ENCODE peak calls at places on chromosomes 1 and 21, in nine cellular contexts. G is PC-3, Z is pancreas, X is PC-9, M is Peyer's patch, R is GM23338, F is dorsolateral prefrontal cortex, C is heart right ventricle, V is coronary artery. N is an unnamed sample.

GRCh38 chr1:98468111-98468717 is 193.3 kb upstream of the SNX7 start:
- DNase-seq in M (no peak), G (peak), F (no peak), R (peak), Z (no peak), C (no peak), V (no peak), X (peak), N (no peak)

GRCh38 chr1:9321480-9321849 is 28.8 kb downstream of the SPSB1 start:
- DNase-seq in C (no peak), G (no peak), V (no peak), Z (no peak), X (no peak), R (no peak), F (no peak), M (no peak), N (no peak)

GRCh38 chr21:33434770-33435360 is 31.7 kb downstream of the IFNGR2 start:
- DNase-seq in V (no peak), M (no peak), R (no peak), Z (no peak), X (peak), F (no peak), G (peak), C (no peak), N (no peak)

GRCh38 chr1:192516776-192517297 is 58.7 kb upstream of the RGS1 start:
- DNase-seq in M (peak), X (no peak), G (peak), V (no peak), R (no peak), C (no peak), Z (no peak), F (no peak), N (no peak)

GRCh38 chr1:239212841-239213240 is 173.5 kb upstream of the CHRM3 start:
- DNase-seq in V (no peak), F (peak), R (no peak), C (no peak), Z (peak), G (no peak), M (no peak), X (no peak), N (no peak)

GRCh38 chr1:177023710-177024109 is 140.8 kb downstream of the ASTN1 start:
- DNase-seq in M (no peak), C (no peak), X (no peak), Z (no peak), R (no peak), V (no peak), G (no peak), F (no peak), N (no peak)

GRCh38 chr1:22210636-22211035 is 67.7 kb upstream of the WNT4 start:
- DNase-seq in C (no peak), F (no peak), M (no peak), R (no peak), G (no peak), Z (no peak), X (no peak), V (no peak), N (no peak)

GRCh38 chr1:188261849-188262248 is 1433.1 kb downstream of the PLA2G4A start:
- DNase-seq in M (no peak), F (no peak), X (no peak), G (no peak), C (no peak), Z (no peak), V (no peak), R (no peak), N (no peak)

GRCh38 chr1:213120386-213120785 is 69.3 kb downstream of the RPS6KC1 start:
- DNase-seq in X (no peak), C (no peak), Z (no peak), V (no peak), R (no peak), M (no peak), G (peak), F (no peak), N (no peak)

GRCh38 chr1:204409878-204410763 is 1.5 kb downstream of the PPP1R15B start:
- DNase-seq in C (no peak), V (no peak), R (peak), Z (no peak), F (no peak), M (no peak), X (no peak), G (no peak), N (no peak)

GRCh38 chr1:107003972-107004371 is 52.5 kb upstream of the PRMT6 start:
- DNase-seq in C (no peak), G (peak), X (no peak), M (no peak), Z (no peak), V (no peak), R (no peak), F (no peak), N (no peak)

GRCh38 chr21:46194374-46195334 is 10.4 kb upstream of the SPATC1L start:
- DNase-seq in F (no peak), Z (no peak), V (no peak), C (no peak), M (peak), R (no peak), G (no peak), X (no peak), N (no peak)

GRCh38 chr1:221336141-221336540 is 405.7 kb downstream of the DUSP10 start:
- DNase-seq in M (no peak), V (no peak), C (no peak), X (no peak), R (no peak), F (no peak), Z (no peak), G (no peak), N (no peak)

GRCh38 chr1:45971922-45972321 is 160.5 kb downstream of the PIK3R3 start:
- DNase-seq in F (no peak), C (no peak), R (no peak), V (no peak), X (no peak), M (no peak), Z (no peak), G (no peak), N (no peak)

GRCh38 chr1:230090194-230090711 is 23.2 kb downstream of the GALNT2 start:
- DNase-seq in F (no peak), C (no peak), Z (no peak), M (no peak), X (peak), G (peak), V (no peak), R (no peak), N (no peak)

GRCh38 chr1:54768093-54768492 is 3.8 kb upstream of the PARS2 start:
- DNase-seq in F (peak), R (no peak), X (no peak), V (no peak), C (no peak), G (peak), Z (no peak), M (no peak), N (no peak)

GRCh38 chr1:246782120-246782900 is 58.1 kb downstream of the SCCPDH start:
- DNase-seq in X (no peak), F (no peak), V (no peak), G (peak), Z (no peak), M (no peak), C (peak), R (no peak), N (no peak)

GRCh38 chr1:163315773-163316374 is 5.9 kb upstream of the NUF2 start:
- DNase-seq in G (peak), V (no peak), R (peak), M (peak), F (no peak), X (no peak), Z (no peak), C (no peak), N (no peak)

GRCh38 chr1:153661111-153661708 is 2.7 kb downstream of the SNAPIN start:
- DNase-seq in M (no peak), C (no peak), F (no peak), G (no peak), R (peak), X (no peak), V (no peak), Z (no peak), N (no peak)

GRCh38 chr1:202234331-202235002 is 40.9 kb downstream of the LGR6 start:
- DNase-seq in X (no peak), Z (no peak), C (no peak), G (no peak), M (no peak), R (no peak), F (no peak), V (no peak), N (no peak)

GRCh38 chr1:38308780-38309179 is 262.2 kb upstream of the POU3F1 start:
- DNase-seq in V (no peak), Z (no peak), G (peak), R (no peak), C (no peak), F (no peak), M (no peak), X (no peak), N (no peak)

GRCh38 chr1:9867408-9868243 is 42.4 kb downstream of the CTNNBIP1 start:
- DNase-seq in C (peak), V (peak), R (peak), F (peak), M (peak), X (no peak), G (peak), Z (peak), N (peak)

GRCh38 chr1:90694846-90695245 is 22.3 kb downstream of the BARHL2 start:
- DNase-seq in G (no peak), R (no peak), C (no peak), X (no peak), Z (no peak), M (no peak), V (no peak), F (no peak), N (no peak)

GRCh38 chr1:116971481-116971880 is 30.1 kb upstream of the CD101 start:
- DNase-seq in X (no peak), C (no peak), V (no peak), Z (no peak), F (no peak), G (no peak), M (no peak), R (no peak), N (no peak)

GRCh38 chr1:10904396-10905358 is 107.8 kb upstream of the TARDBP start:
- DNase-seq in X (no peak), M (no peak), C (no peak), R (no peak), Z (no peak), V (no peak), G (no peak), F (no peak), N (no peak)

GRCh38 chr1:32540589-32540988 is 1.4 kb downstream of the ZBTB8A start:
- DNase-seq in X (no peak), C (no peak), R (peak), G (no peak), F (no peak), V (no peak), Z (no peak), M (no peak), N (no peak)

GRCh38 chr1:183024352-183025337 is 1.4 kb downstream of the LAMC1 start:
- DNase-seq in R (no peak), Z (no peak), F (no peak), V (no peak), G (peak), M (no peak), X (no peak), C (no peak), N (no peak)

GRCh38 chr1:4931486-4931885 is 277.1 kb downstream of the AJAP1 start:
- DNase-seq in F (no peak), X (no peak), V (no peak), G (peak), R (no peak), M (no peak), Z (no peak), C (no peak), N (no peak)

GRCh38 chr1:26391450-26391849 is 18.9 kb upstream of the ZNF683 start:
- DNase-seq in X (peak), C (no peak), Z (no peak), R (peak), V (no peak), G (peak), F (no peak), M (peak), N (no peak)

GRCh38 chr1:172581779-172582178 is 48.8 kb downstream of the SUCO start:
- DNase-seq in Z (no peak), V (no peak), X (no peak), F (no peak), C (no peak), M (no peak), R (peak), G (no peak), N (no peak)

GRCh38 chr1:155977607-155978324 is 581 bp downstream of the ARHGEF2 start:
- DNase-seq in Z (no peak), G (peak), X (no peak), M (peak), V (no peak), R (peak), C (peak), F (no peak), N (no peak)

GRCh38 chr21:42737969-42738590 is 84.7 kb downstream of the PDE9A start:
- DNase-seq in F (peak), M (peak), C (peak), X (no peak), V (peak), R (no peak), G (no peak), Z (no peak), N (peak)

GRCh38 chr1:206508130-206508884 is 976 bp downstream of the RASSF5 start:
- DNase-seq in V (no peak), Z (no peak), F (no peak), R (no peak), C (no peak), M (no peak), G (no peak), X (no peak), N (no peak)

GRCh38 chr1:156420209-156421061 is 51.4 kb downstream of the RHBG start:
- DNase-seq in M (no peak), G (no peak), V (no peak), R (peak), C (no peak), F (no peak), Z (no peak), X (no peak), N (no peak)

GRCh38 chr1:41917835-41918449 is 780 bp downstream of the HIVEP3 start:
- DNase-seq in V (no peak), R (peak), Z (no peak), C (peak), M (peak), G (peak), F (peak), X (peak), N (no peak)

GRCh38 chr21:15617968-15618367 is 111.8 kb upstream of the USP25 start:
- DNase-seq in G (peak), X (peak), F (no peak), V (no peak), R (peak), Z (no peak), C (no peak), M (no peak), N (no peak)

GRCh38 chr1:230174765-230175747 is 108.0 kb downstream of the GALNT2 start:
- DNase-seq in M (peak), V (no peak), F (no peak), C (no peak), R (no peak), Z (no peak), X (no peak), G (no peak), N (no peak)

GRCh38 chr1:54273837-54274192 is 73.8 kb downstream of the MRPL37 start:
- DNase-seq in V (no peak), G (no peak), R (peak), F (no peak), X (no peak), M (no peak), C (peak), Z (no peak), N (no peak)

GRCh38 chr1:10031461-10031860 is 1.3 kb upstream of the UBE4B start:
- DNase-seq in X (peak), Z (no peak), F (no peak), R (no peak), V (no peak), C (no peak), M (no peak), G (peak), N (no peak)

GRCh38 chr1:175150596-175151319 is 41.8 kb downstream of the KIAA0040 start:
- DNase-seq in G (peak), R (peak), F (peak), V (no peak), X (no peak), M (no peak), C (no peak), Z (no peak), N (no peak)
- TF ChIP-seq CTCF in G (no peak), R (no peak), F (no peak), V (no peak), X (no peak), M (no peak), C (no peak), Z (no peak), N (no peak)

DNA sequence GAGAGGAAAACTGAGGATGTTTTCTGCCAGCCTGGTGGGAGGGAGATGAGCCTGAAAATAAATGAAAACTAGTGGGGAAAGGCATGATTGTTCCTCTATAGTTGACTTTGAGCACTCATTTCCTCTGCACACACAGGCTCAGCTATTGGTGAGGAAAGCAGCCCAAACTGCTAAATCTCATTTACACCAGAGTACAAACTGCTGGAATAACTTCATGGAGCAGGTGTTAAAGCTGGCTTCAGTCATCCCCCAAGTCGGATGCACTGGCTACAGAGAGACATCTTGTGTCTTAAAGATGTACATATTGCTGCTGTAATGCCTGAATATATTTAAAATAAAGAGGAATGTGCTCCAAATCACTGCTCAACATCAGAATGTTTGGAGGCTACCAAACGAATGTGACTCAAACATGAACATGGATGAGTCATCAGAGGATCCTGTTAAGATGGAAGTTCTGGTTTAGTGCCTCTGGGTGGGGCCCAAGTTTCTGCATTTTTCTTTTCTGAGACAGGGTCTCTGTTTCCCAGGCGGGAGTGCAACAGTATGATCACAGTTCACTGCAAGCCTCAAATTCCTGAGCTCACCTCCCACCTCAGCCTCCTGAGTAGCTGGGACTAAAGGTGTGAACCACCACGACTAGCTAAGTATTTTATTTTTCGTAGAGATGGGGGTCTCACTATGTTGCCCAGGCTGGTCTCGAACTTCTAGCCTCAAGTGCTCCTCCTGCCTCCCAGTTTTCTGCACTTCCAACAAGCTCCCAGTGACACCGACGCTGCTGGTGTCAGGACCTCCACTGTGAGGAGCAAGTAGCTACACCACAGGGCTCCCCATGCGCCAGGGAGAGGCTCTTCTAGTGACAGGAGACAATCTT is 79.0 kb upstream of the KRTAP19-8 start:
- DNase-seq in G (peak), C (no peak), X (peak), F (no peak), M (no peak), V (no peak), Z (no peak), R (no peak), N (no peak)
- H3K27ac ChIP-seq in G (peak), C (no peak), X (peak), F (peak), M (no peak), V (no peak), Z (no peak), R (no peak), N (no peak)

DNA sequence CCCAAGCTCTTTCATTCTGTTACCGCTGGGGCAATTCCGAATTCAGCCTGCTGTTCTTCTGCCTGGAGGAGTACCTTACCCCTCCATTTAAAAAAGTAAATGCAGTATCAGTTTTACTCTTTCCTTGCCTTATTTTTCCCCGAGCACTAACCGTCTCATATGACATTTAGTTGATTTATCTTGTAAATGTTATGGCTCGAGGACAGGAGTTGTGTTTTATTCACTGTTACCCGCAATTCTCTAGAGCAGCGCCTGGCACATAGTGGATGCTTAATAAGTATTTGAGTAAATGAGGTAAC is 425 bp upstream of the TADA1 start:
- DNase-seq in Z (no peak), R (no peak), C (no peak), F (no peak), M (no peak), G (no peak), V (no peak), X (no peak), N (no peak)
- TF ChIP-seq CTCF in Z (no peak), R (peak), C (no peak), F (peak), M (peak), G (peak), V (no peak), X (peak), N (peak)

GRCh38 chr1:224489585-224490365 is 55.2 kb upstream of the WDR26 start:
- DNase-seq in R (no peak), X (no peak), G (no peak), M (no peak), C (no peak), V (no peak), Z (no peak), F (no peak), N (no peak)

GRCh38 chr1:224490540-224491537 is 56.2 kb upstream of the WDR26 start:
- DNase-seq in Z (no peak), G (no peak), C (no peak), F (no peak), X (no peak), R (no peak), M (no peak), V (no peak), N (no peak)

GRCh38 chr1:224486801-224487583 is 52.4 kb upstream of the WDR26 start:
- DNase-seq in Z (no peak), V (no peak), X (no peak), G (no peak), M (no peak), C (no peak), R (no peak), F (no peak), N (no peak)

GRCh38 chr1:224492015-224492414 is 57.4 kb upstream of the WDR26 start:
- DNase-seq in X (no peak), G (no peak), Z (no peak), C (no peak), M (no peak), F (no peak), V (no peak), R (no peak), N (no peak)

DNA sequence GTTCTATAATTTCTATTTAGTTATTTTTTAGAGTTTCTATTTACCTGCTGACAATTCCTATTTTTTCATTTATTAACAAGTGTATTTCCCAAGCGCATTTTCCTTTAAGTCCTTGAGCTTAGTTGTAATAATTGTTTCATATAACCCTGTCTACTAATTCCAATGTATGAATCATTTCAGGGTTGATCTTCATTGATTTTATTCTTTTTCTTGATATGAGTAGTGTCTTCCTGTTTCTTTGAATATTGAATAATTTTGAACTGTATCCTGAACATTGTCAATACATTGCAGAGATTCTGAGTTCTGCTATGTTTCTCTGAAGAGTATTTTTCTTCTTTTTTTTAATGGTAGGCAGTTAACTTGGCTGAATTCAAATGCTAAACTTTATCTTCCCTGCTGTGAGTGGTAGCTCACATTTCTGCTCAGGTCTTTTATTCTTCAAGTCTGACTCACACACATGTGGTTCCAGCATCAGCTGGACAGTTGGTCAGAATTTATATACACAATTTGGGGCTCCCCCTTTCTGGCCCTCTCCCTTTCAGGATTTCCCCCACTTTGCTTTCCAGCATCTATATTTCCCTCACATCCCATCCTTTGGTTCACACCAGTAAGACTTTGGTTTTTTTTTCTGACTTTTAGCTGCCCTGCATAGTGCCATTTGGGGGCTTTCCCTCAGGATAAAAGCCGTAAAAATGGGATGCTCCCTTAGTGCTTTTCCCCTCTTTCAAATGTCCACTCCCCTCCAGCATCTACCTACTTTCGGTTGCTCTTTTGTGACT is 54.4 kb upstream of the WDR26 start:
- DNase-seq in Z (no peak), X (no peak), V (no peak), M (no peak), C (no peak), G (no peak), R (peak), F (no peak), N (no peak)
- H3K27ac ChIP-seq in Z (no peak), X (no peak), V (no peak), M (no peak), C (no peak), G (no peak), R (peak), F (no peak), N (no peak)

GRCh38 chr1:114153621-114154145 is at the start of gene SYT6:
- DNase-seq in M (no peak), R (peak), X (no peak), F (no peak), V (no peak), C (no peak), G (no peak), Z (peak), N (no peak)
- TF ChIP-seq CTCF in M (no peak), R (no peak), X (no peak), F (no peak), V (no peak), C (peak), G (no peak), Z (no peak), N (no peak)

GRCh38 chr21:35367558-35367957 is 318.5 kb upstream of the RUNX1 start:
- DNase-seq in X (no peak), M (no peak), C (no peak), V (no peak), G (no peak), Z (no peak), F (no peak), R (peak), N (no peak)
- H3K27ac ChIP-seq in X (no peak), M (no peak), C (peak), V (no peak), G (no peak), Z (no peak), F (no peak), R (no peak), N (no peak)

N was measured in breast epithelium.